ENCODE peak calls at places on chromosomes 7 and 10, in six cellular contexts. One of them, this sample, is unnamed.

GRCh38 chr7:151631149-151631967 is 111.7 kb upstream of the RHEB start:
- DNase-seq in left ventricle myocardium inferior: no peak
- DNase-seq in suprapubic skin: no peak
- DNase-seq in fibroblast of lung: peak
- DNase-seq in foreskin fibroblast: no peak
- DNase-seq in astrocyte of the cerebellum: no peak
- DNase-seq in this sample: no peak

GRCh38 chr7:45573636-45574470 is at the start of gene ADCY1:
- DNase-seq in left ventricle myocardium inferior: peak
- DNase-seq in suprapubic skin: peak
- DNase-seq in fibroblast of lung: no peak
- DNase-seq in foreskin fibroblast: no peak
- DNase-seq in astrocyte of the cerebellum: no peak
- DNase-seq in this sample: no peak

GRCh38 chr7:40571796-40572195 is 437.0 kb downstream of the SUGCT start:
- DNase-seq in left ventricle myocardium inferior: no peak
- DNase-seq in suprapubic skin: no peak
- DNase-seq in fibroblast of lung: peak
- DNase-seq in foreskin fibroblast: peak
- DNase-seq in astrocyte of the cerebellum: peak
- DNase-seq in this sample: no peak

GRCh38 chr10:69863580-69863979 is 61.9 kb downstream of the COL13A1 start:
- DNase-seq in left ventricle myocardium inferior: no peak
- DNase-seq in suprapubic skin: no peak
- DNase-seq in fibroblast of lung: peak
- DNase-seq in foreskin fibroblast: peak
- DNase-seq in astrocyte of the cerebellum: no peak
- DNase-seq in this sample: no peak

GRCh38 chr10:31920538-31920937 is 8.1 kb downstream of the ARHGAP12 start:
- DNase-seq in left ventricle myocardium inferior: no peak
- DNase-seq in suprapubic skin: no peak
- DNase-seq in fibroblast of lung: no peak
- DNase-seq in foreskin fibroblast: no peak
- DNase-seq in astrocyte of the cerebellum: no peak
- DNase-seq in this sample: no peak

GRCh38 chr7:39894904-39895303 is 55.2 kb upstream of the CDK13 start:
- DNase-seq in left ventricle myocardium inferior: no peak
- DNase-seq in suprapubic skin: no peak
- DNase-seq in fibroblast of lung: no peak
- DNase-seq in foreskin fibroblast: no peak
- DNase-seq in astrocyte of the cerebellum: no peak
- DNase-seq in this sample: no peak

GRCh38 chr7:2913760-2914387 is 69.8 kb upstream of the GNA12 start:
- DNase-seq in left ventricle myocardium inferior: no peak
- DNase-seq in suprapubic skin: no peak
- DNase-seq in fibroblast of lung: no peak
- DNase-seq in foreskin fibroblast: no peak
- DNase-seq in astrocyte of the cerebellum: no peak
- DNase-seq in this sample: no peak

GRCh38 chr10:54469587-54470323 is 331.3 kb downstream of the PCDH15 start:
- DNase-seq in left ventricle myocardium inferior: no peak
- DNase-seq in suprapubic skin: no peak
- DNase-seq in fibroblast of lung: no peak
- DNase-seq in foreskin fibroblast: no peak
- DNase-seq in astrocyte of the cerebellum: no peak
- DNase-seq in this sample: no peak

GRCh38 chr7:100484636-100485114 is 948 bp downstream of the NYAP1 start:
- DNase-seq in left ventricle myocardium inferior: no peak
- DNase-seq in suprapubic skin: no peak
- DNase-seq in fibroblast of lung: no peak
- DNase-seq in foreskin fibroblast: peak
- DNase-seq in astrocyte of the cerebellum: no peak
- DNase-seq in this sample: no peak

GRCh38 chr10:97173036-97173435 is 12.7 kb downstream of the SLIT1 start:
- DNase-seq in left ventricle myocardium inferior: no peak
- DNase-seq in suprapubic skin: no peak
- DNase-seq in fibroblast of lung: no peak
- DNase-seq in foreskin fibroblast: no peak
- DNase-seq in astrocyte of the cerebellum: no peak
- DNase-seq in this sample: no peak

GRCh38 chr10:71525721-71526120 is 129.0 kb downstream of the CDH23 start:
- DNase-seq in left ventricle myocardium inferior: no peak
- DNase-seq in suprapubic skin: no peak
- DNase-seq in fibroblast of lung: no peak
- DNase-seq in foreskin fibroblast: no peak
- DNase-seq in astrocyte of the cerebellum: no peak
- DNase-seq in this sample: no peak

GRCh38 chr7:128108641-128109423 is 77.6 kb upstream of the LRRC4 start:
- DNase-seq in left ventricle myocardium inferior: no peak
- DNase-seq in suprapubic skin: no peak
- DNase-seq in fibroblast of lung: no peak
- DNase-seq in foreskin fibroblast: no peak
- DNase-seq in astrocyte of the cerebellum: no peak
- DNase-seq in this sample: no peak

GRCh38 chr10:87691515-87692070 is 31.9 kb downstream of the PAPSS2 start:
- DNase-seq in left ventricle myocardium inferior: no peak
- DNase-seq in suprapubic skin: no peak
- DNase-seq in fibroblast of lung: no peak
- DNase-seq in foreskin fibroblast: no peak
- DNase-seq in astrocyte of the cerebellum: no peak
- DNase-seq in this sample: no peak

GRCh38 chr7:28889290-28889689 is 68.8 kb downstream of the TRIL start:
- DNase-seq in left ventricle myocardium inferior: no peak
- DNase-seq in suprapubic skin: no peak
- DNase-seq in fibroblast of lung: no peak
- DNase-seq in foreskin fibroblast: no peak
- DNase-seq in astrocyte of the cerebellum: no peak
- DNase-seq in this sample: no peak

GRCh38 chr7:156827587-156828203 is 65.3 kb downstream of the LMBR1 start:
- DNase-seq in left ventricle myocardium inferior: no peak
- DNase-seq in suprapubic skin: no peak
- DNase-seq in fibroblast of lung: peak
- DNase-seq in foreskin fibroblast: peak
- DNase-seq in astrocyte of the cerebellum: peak
- DNase-seq in this sample: no peak
- TF ChIP-seq CTCF in left ventricle myocardium inferior: peak
- TF ChIP-seq CTCF in suprapubic skin: no peak
- TF ChIP-seq CTCF in fibroblast of lung: peak
- TF ChIP-seq CTCF in foreskin fibroblast: peak
- TF ChIP-seq CTCF in astrocyte of the cerebellum: peak
- TF ChIP-seq CTCF in this sample: peak

GRCh38 chr7:109322833-109323232 is 753.2 kb downstream of the DNAJB9 start:
- DNase-seq in left ventricle myocardium inferior: no peak
- DNase-seq in suprapubic skin: no peak
- DNase-seq in fibroblast of lung: no peak
- DNase-seq in foreskin fibroblast: no peak
- DNase-seq in astrocyte of the cerebellum: no peak
- DNase-seq in this sample: no peak
- TF ChIP-seq CTCF in left ventricle myocardium inferior: no peak
- TF ChIP-seq CTCF in suprapubic skin: no peak
- TF ChIP-seq CTCF in fibroblast of lung: no peak
- TF ChIP-seq CTCF in foreskin fibroblast: no peak
- TF ChIP-seq CTCF in astrocyte of the cerebellum: no peak
- TF ChIP-seq CTCF in this sample: no peak

GRCh38 chr7:48140001-48140681 is 31.1 kb upstream of the ABCA13 start:
- DNase-seq in left ventricle myocardium inferior: no peak
- DNase-seq in suprapubic skin: no peak
- DNase-seq in fibroblast of lung: peak
- DNase-seq in foreskin fibroblast: peak
- DNase-seq in astrocyte of the cerebellum: no peak
- DNase-seq in this sample: no peak

GRCh38 chr7:48141551-48141950 is 29.7 kb upstream of the ABCA13 start:
- DNase-seq in left ventricle myocardium inferior: no peak
- DNase-seq in suprapubic skin: no peak
- DNase-seq in fibroblast of lung: no peak
- DNase-seq in foreskin fibroblast: no peak
- DNase-seq in astrocyte of the cerebellum: no peak
- DNase-seq in this sample: no peak

GRCh38 chr7:48144291-48144768 is 26.9 kb upstream of the ABCA13 start:
- DNase-seq in left ventricle myocardium inferior: no peak
- DNase-seq in suprapubic skin: no peak
- DNase-seq in fibroblast of lung: no peak
- DNase-seq in foreskin fibroblast: peak
- DNase-seq in astrocyte of the cerebellum: no peak
- DNase-seq in this sample: no peak

GRCh38 chr7:48139461-48139860 is 31.8 kb upstream of the ABCA13 start:
- DNase-seq in left ventricle myocardium inferior: no peak
- DNase-seq in suprapubic skin: no peak
- DNase-seq in fibroblast of lung: peak
- DNase-seq in foreskin fibroblast: peak
- DNase-seq in astrocyte of the cerebellum: no peak
- DNase-seq in this sample: no peak
- TF ChIP-seq CTCF in left ventricle myocardium inferior: no peak
- TF ChIP-seq CTCF in suprapubic skin: no peak
- TF ChIP-seq CTCF in fibroblast of lung: peak
- TF ChIP-seq CTCF in foreskin fibroblast: peak
- TF ChIP-seq CTCF in astrocyte of the cerebellum: peak
- TF ChIP-seq CTCF in this sample: peak

GRCh38 chr10:29669149-29669548 is 34.4 kb upstream of the SVIL start:
- DNase-seq in left ventricle myocardium inferior: peak
- DNase-seq in suprapubic skin: no peak
- DNase-seq in fibroblast of lung: peak
- DNase-seq in foreskin fibroblast: no peak
- DNase-seq in astrocyte of the cerebellum: no peak
- DNase-seq in this sample: no peak
- TF ChIP-seq CTCF in left ventricle myocardium inferior: no peak
- TF ChIP-seq CTCF in suprapubic skin: no peak
- TF ChIP-seq CTCF in fibroblast of lung: no peak
- TF ChIP-seq CTCF in foreskin fibroblast: no peak
- TF ChIP-seq CTCF in astrocyte of the cerebellum: no peak
- TF ChIP-seq CTCF in this sample: no peak

GRCh38 chr10:51371725-51372124 is 297.4 kb downstream of the PRKG1 start:
- DNase-seq in left ventricle myocardium inferior: no peak
- DNase-seq in suprapubic skin: no peak
- DNase-seq in fibroblast of lung: no peak
- DNase-seq in foreskin fibroblast: no peak
- DNase-seq in astrocyte of the cerebellum: no peak
- DNase-seq in this sample: no peak

GRCh38 chr10:51367120-51367519 is 292.8 kb downstream of the PRKG1 start:
- DNase-seq in left ventricle myocardium inferior: no peak
- DNase-seq in suprapubic skin: no peak
- DNase-seq in fibroblast of lung: peak
- DNase-seq in foreskin fibroblast: no peak
- DNase-seq in astrocyte of the cerebellum: no peak
- DNase-seq in this sample: no peak

GRCh38 chr10:51369903-51370302 is 295.6 kb downstream of the PRKG1 start:
- DNase-seq in left ventricle myocardium inferior: no peak
- DNase-seq in suprapubic skin: no peak
- DNase-seq in fibroblast of lung: peak
- DNase-seq in foreskin fibroblast: peak
- DNase-seq in astrocyte of the cerebellum: no peak
- DNase-seq in this sample: no peak

GRCh38 chr10:51366044-51366443 is 291.8 kb downstream of the PRKG1 start:
- DNase-seq in left ventricle myocardium inferior: peak
- DNase-seq in suprapubic skin: no peak
- DNase-seq in fibroblast of lung: no peak
- DNase-seq in foreskin fibroblast: no peak
- DNase-seq in astrocyte of the cerebellum: no peak
- DNase-seq in this sample: no peak

GRCh38 chr10:51368943-51369342 is 294.7 kb downstream of the PRKG1 start:
- DNase-seq in left ventricle myocardium inferior: no peak
- DNase-seq in suprapubic skin: no peak
- DNase-seq in fibroblast of lung: no peak
- DNase-seq in foreskin fibroblast: no peak
- DNase-seq in astrocyte of the cerebellum: no peak
- DNase-seq in this sample: no peak
- TF ChIP-seq CTCF in left ventricle myocardium inferior: no peak
- TF ChIP-seq CTCF in suprapubic skin: no peak
- TF ChIP-seq CTCF in fibroblast of lung: no peak
- TF ChIP-seq CTCF in foreskin fibroblast: no peak
- TF ChIP-seq CTCF in astrocyte of the cerebellum: no peak
- TF ChIP-seq CTCF in this sample: peak

DNA sequence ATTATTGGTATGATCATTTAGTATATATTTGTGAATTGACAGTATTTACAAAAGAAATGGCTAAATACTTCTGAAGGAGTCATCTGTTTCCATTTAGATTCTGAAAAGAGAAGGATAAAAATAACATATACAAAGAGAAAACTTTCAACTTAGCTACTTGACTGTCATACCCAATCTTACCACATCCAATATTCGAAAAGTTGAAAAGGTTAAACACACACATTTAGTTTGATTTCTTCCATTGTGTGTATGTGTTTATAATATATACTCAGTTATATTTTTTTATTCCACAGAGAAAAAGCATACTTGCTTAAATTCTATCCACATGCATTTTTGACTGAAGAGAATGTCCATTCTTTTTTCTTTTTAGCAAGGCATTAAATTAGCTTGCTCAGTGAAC is 470.7 kb downstream of the TFEC start:
- DNase-seq in left ventricle myocardium inferior: no peak
- DNase-seq in suprapubic skin: no peak
- DNase-seq in fibroblast of lung: no peak
- DNase-seq in foreskin fibroblast: peak
- DNase-seq in astrocyte of the cerebellum: no peak
- DNase-seq in this sample: no peak
- TF ChIP-seq CTCF in left ventricle myocardium inferior: no peak
- TF ChIP-seq CTCF in suprapubic skin: no peak
- TF ChIP-seq CTCF in fibroblast of lung: no peak
- TF ChIP-seq CTCF in foreskin fibroblast: no peak
- TF ChIP-seq CTCF in astrocyte of the cerebellum: no peak
- TF ChIP-seq CTCF in this sample: peak

This sample was measured in type B pancreatic cell.